ENCODE peak calls at places on chromosomes 11 and 22, in five cellular contexts. R is heart right ventricle, F is endothelial cell of umbilical vein, H is fibroblast of lung, J is body of pancreas. W is an unnamed sample.

GRCh38 chr11:110972640-110973039 is 260.4 kb upstream of the ARHGAP20 start:
- DNase-seq in R (no peak), F (no peak), H (peak; percentile 85), J (no peak), W (no peak)

GRCh38 chr11:117464778-117465177 is 137.1 kb downstream of the CEP164 start:
- DNase-seq in R (no peak), F (no peak), H (no peak), J (no peak), W (no peak)

GRCh38 chr11:2940930-2941821 is 12.0 kb upstream of the PHLDA2 start:
- DNase-seq in R (no peak), F (no peak), H (no peak), J (peak; percentile 79), W (peak; percentile 44)

GRCh38 chr11:8777907-8778767 is 95.5 kb downstream of the RPL27A start:
- DNase-seq in R (peak; percentile 62), F (no peak), H (peak; percentile 62), J (peak; percentile 32), W (no peak)

GRCh38 chr22:31912402-31912733 is 32.0 kb upstream of the YWHAH start:
- DNase-seq in R (no peak), F (no peak), H (no peak), J (no peak), W (no peak)

GRCh38 chr22:25111579-25112517 is 87.8 kb upstream of the CRYBB3 start:
- DNase-seq in R (no peak), F (peak; percentile 27), H (no peak), J (peak; percentile 75), W (no peak)

GRCh38 chr11:13160302-13160701 is 117.3 kb upstream of the BMAL1 start:
- DNase-seq in R (no peak), F (no peak), H (no peak), J (no peak), W (no peak)

GRCh38 chr11:126635511-126635910 is 280.0 kb downstream of the ST3GAL4 start:
- DNase-seq in R (no peak), F (no peak), H (no peak), J (no peak), W (no peak)

GRCh38 chr22:29973269-29973668 is 90.3 kb downstream of the MTMR3 start:
- DNase-seq in R (no peak), F (peak; percentile 84), H (no peak), J (no peak), W (no peak)

GRCh38 chr11:27204527-27204926 is 158.5 kb downstream of the CCDC34 start:
- DNase-seq in R (no peak), F (peak; percentile 45), H (peak; percentile 37), J (no peak), W (no peak)

GRCh38 chr11:112728716-112729115 is 232.5 kb upstream of the NCAM1 start:
- DNase-seq in R (no peak), F (no peak), H (no peak), J (no peak), W (no peak)

GRCh38 chr11:2071748-2072385 is 67.3 kb downstream of the IGF2 start:
- DNase-seq in R (no peak), F (no peak), H (no peak), J (no peak), W (no peak)

GRCh38 chr11:2698386-2699184 is 1.2 kb downstream of the KCNQ1OT1 start:
- DNase-seq in R (no peak), F (no peak), H (no peak), J (no peak), W (no peak)

GRCh38 chr22:24391836-24392217 is 35.6 kb upstream of the ADORA2A start:
- DNase-seq in R (no peak), F (peak; percentile 60), H (peak; percentile 75), J (no peak), W (peak; percentile 79)

GRCh38 chr11:69968407-69969347 is 109.4 kb upstream of the ANO1 start:
- DNase-seq in R (peak; percentile 55), F (no peak), H (no peak), J (no peak), W (no peak)

GRCh38 chr11:94648789-94649188 is 81.6 kb downstream of the PIWIL4 start:
- DNase-seq in R (no peak), F (no peak), H (no peak), J (no peak), W (no peak)

GRCh38 chr11:64559351-64560138 is 31.5 kb upstream of the SLC22A12 start:
- DNase-seq in R (no peak), F (no peak), H (no peak), J (peak; percentile 4), W (no peak)

GRCh38 chr11:133830931-133831907 is 14.1 kb downstream of the SPATA19 start:
- DNase-seq in R (no peak), F (no peak), H (no peak), J (no peak), W (no peak)

GRCh38 chr11:10305262-10305963 is 540 bp downstream of the ADM start:
- DNase-seq in R (peak; percentile 52), F (no peak), H (peak; percentile 18), J (peak; percentile 39), W (peak; percentile 51)

GRCh38 chr11:86591631-86592030 is 80.8 kb downstream of the ME3 start:
- DNase-seq in R (no peak), F (no peak), H (peak; percentile 30), J (no peak), W (no peak)

GRCh38 chr11:132342408-132342807 is 972.0 kb downstream of the NTM start:
- DNase-seq in R (no peak), F (no peak), H (no peak), J (no peak), W (no peak)

GRCh38 chr22:29245626-29246385 is 22.0 kb downstream of the RHBDD3 start:
- DNase-seq in R (peak; percentile 62), F (peak; percentile 58), H (peak; percentile 48), J (peak; percentile 80), W (peak; percentile 72)

GRCh38 chr11:129308241-129308865 is 67.3 kb upstream of the BARX2 start:
- DNase-seq in R (no peak), F (no peak), H (no peak), J (no peak), W (no peak)

GRCh38 chr11:119449498-119449897 is 26.5 kb upstream of the THY1 start:
- DNase-seq in R (no peak), F (no peak), H (no peak), J (no peak), W (no peak)

GRCh38 chr11:95699631-95700470 is 89.7 kb downstream of the FAM76B start:
- DNase-seq in R (no peak), F (no peak), H (peak; percentile 65), J (no peak), W (no peak)

DNA sequence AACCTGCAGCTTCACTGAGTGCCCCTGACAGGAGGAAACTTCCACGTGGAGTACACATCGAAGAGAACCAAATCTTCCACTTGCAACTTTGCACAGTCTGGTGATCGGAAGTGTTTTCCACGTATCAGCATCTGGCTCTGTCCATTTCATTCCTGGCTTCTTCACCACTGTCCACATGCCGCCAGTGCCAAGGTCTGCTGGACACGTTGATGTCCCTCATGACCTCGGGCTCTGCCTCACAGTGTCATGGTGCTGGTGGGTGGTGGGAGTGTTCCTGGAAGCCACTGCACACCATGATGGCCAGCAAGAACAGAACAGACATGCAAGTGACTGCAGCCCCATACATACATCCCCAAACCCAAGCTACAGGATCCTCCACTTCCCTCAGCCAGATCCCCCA is 48.4 kb downstream of the WNT11 start:
- DNase-seq in R (no peak), F (no peak), H (no peak), J (no peak), W (no peak)
- H3K36me3 ChIP-seq in R (no peaks in the 10 kb centered on the region), F (no peaks in the 10 kb centered on the region), H (no peaks in the 10 kb centered on the region), J (no peaks in the 10 kb centered on the region), W (no peaks in the 10 kb centered on the region)

DNA sequence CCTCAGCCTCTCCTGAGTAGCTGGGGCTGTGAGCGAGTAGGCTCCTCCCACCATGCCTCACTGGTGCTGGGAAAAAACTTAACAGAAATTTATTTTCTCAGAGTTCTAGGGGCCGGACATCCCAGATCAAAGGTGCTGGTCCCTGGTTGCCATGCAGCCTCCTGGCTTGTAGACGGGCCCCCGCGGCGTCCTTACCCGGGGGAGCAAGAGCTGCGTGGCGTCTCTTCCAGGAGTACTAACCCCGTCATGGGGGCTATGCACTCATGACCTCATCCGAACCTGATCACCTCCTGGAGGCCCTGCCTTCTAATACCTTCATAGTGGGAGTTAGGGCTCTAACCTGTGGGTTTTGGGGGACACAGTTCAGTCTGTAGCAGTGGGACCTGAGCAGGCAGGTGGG is 2.6 kb downstream of the TRABD start:
- DNase-seq in R (no peak), F (no peak), H (no peak), J (peak; percentile 12), W (no peak)
- H3K4me1 ChIP-seq in R (peaks cover 69% of the 10 kb centered on the region), F (peaks cover 40% of the 10 kb centered on the region), H (peaks cover 17% of the 10 kb centered on the region), J (peaks cover 84% of the 10 kb centered on the region), W (peaks cover 28% of the 10 kb centered on the region)

DNA sequence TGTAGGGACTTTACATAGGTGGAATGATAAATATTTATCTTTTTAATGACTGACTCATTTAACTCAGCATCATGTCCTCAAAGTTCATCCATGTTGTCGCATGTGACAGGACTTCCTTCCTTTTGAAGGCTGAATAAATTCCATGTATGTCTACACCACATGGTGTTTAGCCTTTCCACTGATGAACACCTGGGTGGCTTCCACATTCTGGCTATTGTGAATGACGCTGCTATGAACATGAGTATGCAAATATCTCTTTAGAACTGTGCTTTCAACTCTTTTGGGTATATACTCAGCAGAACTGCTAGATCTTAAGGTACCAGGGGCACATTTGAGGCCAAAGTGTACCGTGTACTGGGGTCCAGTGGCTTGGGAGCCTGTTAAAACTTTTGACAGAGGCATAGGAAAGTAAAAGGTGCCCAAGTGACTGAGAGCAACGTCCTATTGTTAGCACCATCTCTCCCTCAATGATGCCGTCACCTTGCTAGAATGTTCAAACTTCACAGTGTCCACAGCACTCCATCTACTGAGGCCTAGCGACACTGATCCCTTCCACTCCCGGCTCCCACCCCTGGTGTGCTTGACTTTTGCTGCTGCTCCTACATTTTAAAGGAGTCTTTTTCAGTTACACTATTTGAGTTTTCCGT is 24.0 kb downstream of the LARGE1 start:
- DNase-seq in R (no peak), F (no peak), H (no peak), J (no peak), W (no peak)
- H3K4me3 ChIP-seq in R (no peak overlapping the region), F (no peak overlapping the region), H (no peak overlapping the region), J (no peak overlapping the region), W (no peak overlapping the region)

DNA sequence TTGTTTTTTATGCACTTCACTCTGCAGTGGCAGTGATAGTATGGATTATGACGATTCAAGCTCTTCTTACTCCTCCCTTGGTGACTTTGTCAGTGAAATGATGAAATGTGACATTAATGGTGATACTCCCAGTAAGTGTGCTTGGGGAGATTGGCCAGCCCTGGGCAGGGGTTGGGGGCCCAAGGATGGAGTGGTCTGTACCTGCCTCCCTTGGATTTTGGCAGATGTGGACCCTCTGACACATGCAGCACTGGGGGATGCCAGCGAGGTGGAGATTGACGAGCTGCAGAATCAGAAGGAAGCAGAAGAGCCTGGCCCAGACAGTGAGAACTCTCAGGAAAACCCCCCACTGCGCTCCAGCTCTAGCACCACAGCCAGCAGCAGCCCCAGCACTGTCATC is 14.2 kb downstream of the MADD start:
- DNase-seq in R (no peak), F (no peak), H (no peak), J (no peak), W (no peak)
- H3K36me3 ChIP-seq in R (peaks cover 22% of the 10 kb centered on the region), F (peaks cover 36% of the 10 kb centered on the region), H (peaks cover 40% of the 10 kb centered on the region), J (peaks cover 31% of the 10 kb centered on the region), W (peaks cover 16% of the 10 kb centered on the region)

DNA sequence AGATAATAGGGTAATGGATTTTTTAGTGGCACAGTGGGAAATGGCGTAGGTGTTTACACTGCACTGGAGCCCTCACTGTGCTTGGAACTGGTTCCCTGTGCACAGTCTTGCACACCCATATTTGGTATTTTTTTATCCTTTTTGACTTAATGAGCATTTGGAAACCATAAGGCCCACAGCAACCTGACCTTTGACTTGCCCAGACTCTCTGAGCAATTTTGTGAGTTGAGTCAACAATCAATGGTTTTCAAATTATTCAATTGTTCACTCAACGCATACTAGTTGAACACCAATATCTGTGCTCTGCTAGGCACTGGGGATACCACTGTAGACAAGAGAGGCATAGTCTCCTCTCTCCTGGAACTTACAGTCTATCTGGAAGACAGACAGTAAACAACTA is 14.3 kb downstream of the CD44 start:
- DNase-seq in R (no peak), F (no peak), H (no peak), J (no peak), W (no peak)
- H3K4me1 ChIP-seq in R (peaks cover 43% of the 10 kb centered on the region), F (peaks cover 9% of the 10 kb centered on the region), H (peaks cover 13% of the 10 kb centered on the region), J (peaks cover 59% of the 10 kb centered on the region), W (no peaks in the 10 kb centered on the region)

W was measured in BE2C.